ENCODE peak calls at places on chromosomes 1 and 21, in four cellular contexts. D is GM12891, G is GM12878, P is K562. Y is an unnamed sample.

GRCh38 chr21:14616303-14617039 is 70.4 kb upstream of the SAMSN1 start:
- DNase-seq in G (no peak), D (no peak), P (no peak), Y (peak)

GRCh38 chr1:157782946-157783345 is 6.0 kb upstream of the FCRL2 start:
- DNase-seq in P (no peak), D (no peak), G (no peak), Y (no peak)

GRCh38 chr1:176073524-176074157 is 133.4 kb downstream of the COP1 start:
- DNase-seq in P (peak), G (peak), D (no peak), Y (peak)

GRCh38 chr1:95012389-95012788 is 60.4 kb downstream of the ALG14 start:
- DNase-seq in P (no peak), G (no peak), D (no peak), Y (no peak)

GRCh38 chr1:69029649-69030048 is 532.8 kb upstream of the DEPDC1 start:
- DNase-seq in D (no peak), P (no peak), G (no peak), Y (no peak)

GRCh38 chr1:206816390-206817287 is 44.3 kb upstream of the IL10 start:
- DNase-seq in D (no peak), P (peak), G (peak), Y (no peak)

GRCh38 chr1:227042292-227042691 is 102.2 kb downstream of the COQ8A start:
- DNase-seq in G (no peak), P (no peak), D (no peak), Y (no peak)

GRCh38 chr1:201254625-201255469 is 28.5 kb upstream of the PKP1 start:
- DNase-seq in D (peak), P (peak), G (no peak), Y (peak)

GRCh38 chr1:20137055-20137454 is 2.1 kb upstream of the PLA2G2F start:
- DNase-seq in P (no peak), G (no peak), D (no peak), Y (no peak)

GRCh38 chr1:192263436-192263835 is 53.4 kb upstream of the RGS21 start:
- DNase-seq in P (peak), G (no peak), D (no peak), Y (no peak)

GRCh38 chr1:41481109-41481775 is 3.2 kb downstream of the EDN2 start:
- DNase-seq in D (no peak), P (no peak), G (no peak), Y (no peak)

GRCh38 chr1:25167269-25168192 is 64.8 kb downstream of the SYF2 start:
- DNase-seq in G (no peak), P (no peak), D (no peak), Y (no peak)

GRCh38 chr1:74995848-74996247 is 138.3 kb upstream of the LHX8 start:
- DNase-seq in D (no peak), G (no peak), P (no peak), Y (no peak)
- TF ChIP-seq SPI1 in D (no peak), G (no peak), P (no peak), Y (no peak)

GRCh38 chr1:159930216-159930615 is 4.9 kb upstream of the TAGLN2 start:
- DNase-seq in P (no peak), G (no peak), D (no peak), Y (no peak)

GRCh38 chr1:159930634-159931033 is 5.3 kb upstream of the TAGLN2 start:
- DNase-seq in P (no peak), D (no peak), G (no peak), Y (no peak)

GRCh38 chr1:159927887-159928431 is 2.7 kb upstream of the TAGLN2 start:
- DNase-seq in P (no peak), D (no peak), G (no peak), Y (no peak)

GRCh38 chr1:159928491-159929050 is 3.3 kb upstream of the TAGLN2 start:
- DNase-seq in P (no peak), G (no peak), D (no peak), Y (no peak)

GRCh38 chr1:159929155-159930051 is 4.1 kb upstream of the TAGLN2 start:
- DNase-seq in P (peak), D (no peak), G (no peak), Y (no peak)
- TF ChIP-seq SPI1 in P (no peak), D (no peak), G (no peak), Y (no peak)

GRCh38 chr1:229717774-229718173 is 91.7 kb downstream of the URB2 start:
- DNase-seq in G (no peak), D (no peak), P (peak), Y (no peak)
- TF ChIP-seq SPI1 in G (no peak), D (no peak), P (no peak), Y (no peak)

GRCh38 chr1:155184835-155185782 is 11.5 kb downstream of the TRIM46 start:
- DNase-seq in G (peak), D (peak), P (no peak), Y (no peak)
- TF ChIP-seq SPI1 in G (peak), D (peak), P (no peak), Y (no peak)

GRCh38 chr21:41821081-41821755 is 54.4 kb upstream of the RIPK4 start:
- DNase-seq in G (no peak), D (no peak), P (no peak), Y (no peak)
- TF ChIP-seq SPI1 in G (no peak), D (no peak), P (no peak), Y (no peak)

GRCh38 chr21:31658053-31658452 is 1.4 kb upstream of the SOD1 start:
- DNase-seq in D (no peak), G (no peak), P (peak), Y (no peak)
- TF ChIP-seq SPI1 in D (no peak), G (no peak), P (no peak), Y (no peak)

DNA sequence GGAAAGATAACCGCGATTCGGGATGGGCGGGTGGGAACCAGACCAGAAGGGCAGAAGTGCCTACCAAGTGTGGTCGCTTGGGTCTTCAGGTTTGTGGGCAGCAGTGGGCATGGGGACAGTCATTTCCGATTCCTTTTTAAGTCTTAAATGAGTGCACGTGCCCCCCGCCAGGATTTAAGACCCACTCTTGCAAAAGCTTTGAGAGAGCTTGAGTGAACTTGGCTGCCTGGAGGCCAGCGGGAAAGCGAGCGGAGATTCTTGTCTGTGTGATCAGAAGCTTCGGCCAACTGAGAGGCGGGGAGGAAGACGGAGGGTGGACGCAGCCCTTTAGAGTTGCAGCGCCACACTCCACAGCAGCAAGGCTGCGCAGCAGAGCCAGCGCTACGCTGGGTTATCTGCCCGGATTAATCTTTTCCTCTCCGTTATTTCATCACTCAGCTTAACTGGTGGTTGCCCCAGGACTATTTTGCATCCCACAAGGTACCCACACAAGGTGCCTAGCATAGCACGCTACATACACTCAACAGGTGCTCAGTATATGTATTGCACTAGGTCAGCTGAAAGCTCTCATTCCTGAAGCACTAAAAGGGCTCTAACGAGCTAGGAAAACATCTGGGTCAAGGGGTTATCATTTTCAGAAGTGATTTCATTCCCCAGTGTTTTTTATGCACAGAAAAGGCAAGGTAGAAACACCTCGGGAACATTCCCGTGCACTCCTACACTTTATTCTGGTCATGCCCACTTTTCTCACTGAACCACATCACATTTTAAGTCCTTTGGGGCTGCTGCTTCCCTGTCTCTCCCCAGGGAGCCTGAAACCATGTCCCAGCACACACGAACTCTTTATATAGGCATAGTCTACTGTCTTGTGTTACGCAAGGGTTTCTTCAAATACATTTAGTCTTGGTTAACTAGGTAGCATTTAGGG is 1.5 kb upstream of the BATF3 start:
- DNase-seq in D (no peak), G (no peak), P (peak), Y (peak)
- TF ChIP-seq SPI1 in D (no peak), G (no peak), P (no peak), Y (no peak)

GRCh38 chr1:12035306-12035705 is 16.0 kb downstream of the MIIP start:
- DNase-seq in D (no peak), G (no peak), P (no peak), Y (no peak)

GRCh38 chr1:12040457-12041051 is 21.3 kb downstream of the MIIP start:
- DNase-seq in P (peak), D (no peak), G (peak), Y (peak)

GRCh38 chr1:12037486-12038355 is 18.4 kb downstream of the MIIP start:
- DNase-seq in D (no peak), P (no peak), G (no peak), Y (no peak)

GRCh38 chr1:12039141-12039525 is 19.8 kb downstream of the MIIP start:
- DNase-seq in G (no peak), P (no peak), D (no peak), Y (peak)

DNA sequence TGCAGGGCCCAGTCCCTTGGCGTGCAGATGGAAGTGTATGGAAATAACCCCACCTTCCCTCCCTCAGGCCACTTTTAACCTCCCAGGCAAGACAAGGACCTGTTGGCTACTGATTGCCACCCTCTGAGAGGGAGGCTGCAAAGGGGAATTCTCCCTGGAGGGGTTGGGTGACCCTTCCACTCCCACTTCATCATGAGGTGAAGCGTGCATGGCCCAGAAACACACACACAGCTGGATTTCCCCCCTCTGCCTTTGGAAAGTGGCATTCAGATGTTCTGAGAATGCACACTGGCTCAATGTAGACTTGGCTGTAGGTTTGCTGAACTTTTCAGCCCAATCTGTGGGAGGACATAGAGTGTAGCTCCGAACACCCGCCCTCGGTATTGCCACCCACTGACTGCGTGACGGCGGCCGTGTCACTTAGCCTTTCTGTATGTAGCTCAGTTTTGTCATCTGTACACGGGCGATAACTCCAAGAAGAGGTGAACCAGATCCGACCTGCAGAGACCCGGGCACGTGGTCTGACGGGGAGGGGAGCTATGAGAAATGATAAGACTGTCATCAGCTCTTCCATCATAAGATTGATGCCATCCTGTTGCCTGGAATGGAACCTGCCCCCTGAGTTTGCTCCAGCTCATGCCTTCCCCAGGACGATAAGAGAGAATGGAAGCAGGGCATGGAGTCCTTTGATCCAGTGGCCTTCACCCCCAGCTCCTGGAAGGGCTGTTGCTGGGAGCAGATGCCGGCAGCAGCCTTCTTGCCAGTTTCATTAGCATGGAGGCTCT is 19.2 kb downstream of the MIIP start:
- DNase-seq in G (no peak), P (peak), D (no peak), Y (no peak)
- TF ChIP-seq SPI1 in G (no peak), P (no peak), D (no peak), Y (no peak)

DNA sequence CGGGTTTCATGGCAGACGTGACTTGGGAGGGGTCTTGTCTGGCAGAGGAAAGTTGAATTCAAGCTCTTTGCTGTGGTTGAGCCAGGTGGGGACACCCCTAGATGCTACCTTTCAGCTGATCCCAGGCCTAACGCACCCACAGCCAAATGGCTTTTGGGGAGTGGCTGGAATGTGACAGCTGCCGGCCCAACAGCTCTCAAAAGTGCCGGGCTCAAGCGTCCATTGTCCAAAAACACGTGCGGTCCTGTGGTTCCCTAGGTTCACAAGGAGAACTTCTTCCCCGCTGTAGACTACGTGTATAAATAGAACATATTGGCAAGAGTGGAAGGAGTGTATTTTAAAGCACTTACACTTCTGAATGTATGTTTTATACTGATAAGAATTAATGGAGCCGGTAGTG is 87.1 kb upstream of the ARHGEF16 start:
- DNase-seq in P (no peak), G (no peak), D (no peak), Y (no peak)
- TF ChIP-seq SPI1 in P (no peak), G (no peak), D (no peak), Y (no peak)

DNA sequence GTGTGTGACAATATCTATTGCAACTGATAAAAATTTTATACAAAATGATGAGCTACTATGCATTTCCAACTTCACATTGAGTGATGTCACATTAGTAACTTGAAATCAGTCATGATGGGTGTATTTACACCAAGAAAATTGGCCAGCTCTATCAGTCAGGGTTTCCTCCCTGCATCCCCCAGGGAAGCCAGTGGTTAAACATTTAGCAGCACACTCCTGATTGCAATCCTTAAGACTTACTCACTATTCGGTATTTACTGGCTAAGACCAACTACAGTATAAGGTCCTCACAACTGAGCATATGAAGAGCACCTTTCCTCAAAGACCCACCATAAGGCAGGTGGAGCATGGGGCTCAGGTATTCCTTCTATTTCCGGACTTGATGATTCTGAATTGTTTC is 41.3 kb upstream of the PTGFRN start:
- DNase-seq in D (no peak), G (no peak), P (no peak), Y (no peak)
- TF ChIP-seq SPI1 in D (no peak), G (no peak), P (no peak), Y (no peak)

Y was measured in HL-60.